ENCODE peak calls at places on chromosomes 11 and 22, in nine cellular contexts. One of them, this sample, is unnamed.

GRCh38 chr11:107696140-107696539 is 15.7 kb downstream of the SLN start:
- DNase-seq in left ventricle myocardium inferior: no peak
- DNase-seq in kidney: no peak
- DNase-seq in mammary epithelial cell: peak
- DNase-seq in CD8-positive, alpha-beta memory T cell: no peak
- DNase-seq in CD4-positive, alpha-beta memory T cell: no peak
- DNase-seq in upper lobe of right lung: no peak
- DNase-seq in aorta: no peak
- DNase-seq in caudate nucleus: no peak
- DNase-seq in this sample: no peak

GRCh38 chr11:125100136-125100535 is 11.3 kb downstream of the TMEM218 start:
- DNase-seq in CD8-positive, alpha-beta memory T cell: no peak
- DNase-seq in kidney: no peak
- DNase-seq in left ventricle myocardium inferior: no peak
- DNase-seq in aorta: no peak
- DNase-seq in CD4-positive, alpha-beta memory T cell: no peak
- DNase-seq in upper lobe of right lung: no peak
- DNase-seq in mammary epithelial cell: no peak
- DNase-seq in caudate nucleus: no peak
- DNase-seq in this sample: no peak

GRCh38 chr22:37618674-37619073 is 10.0 kb downstream of the GGA1 start:
- DNase-seq in CD8-positive, alpha-beta memory T cell: no peak
- DNase-seq in mammary epithelial cell: no peak
- DNase-seq in left ventricle myocardium inferior: no peak
- DNase-seq in caudate nucleus: no peak
- DNase-seq in aorta: no peak
- DNase-seq in upper lobe of right lung: no peak
- DNase-seq in CD4-positive, alpha-beta memory T cell: no peak
- DNase-seq in kidney: no peak
- DNase-seq in this sample: no peak

GRCh38 chr11:61372659-61373058 is 10.5 kb downstream of the TMEM138 start:
- DNase-seq in upper lobe of right lung: no peak
- DNase-seq in CD8-positive, alpha-beta memory T cell: no peak
- DNase-seq in caudate nucleus: no peak
- DNase-seq in kidney: no peak
- DNase-seq in mammary epithelial cell: no peak
- DNase-seq in left ventricle myocardium inferior: no peak
- DNase-seq in aorta: no peak
- DNase-seq in CD4-positive, alpha-beta memory T cell: no peak
- DNase-seq in this sample: no peak

GRCh38 chr11:35305670-35306382 is 113.5 kb downstream of the SLC1A2 start:
- DNase-seq in aorta: no peak
- DNase-seq in kidney: no peak
- DNase-seq in caudate nucleus: no peak
- DNase-seq in CD8-positive, alpha-beta memory T cell: peak
- DNase-seq in mammary epithelial cell: no peak
- DNase-seq in upper lobe of right lung: no peak
- DNase-seq in CD4-positive, alpha-beta memory T cell: peak
- DNase-seq in left ventricle myocardium inferior: no peak
- DNase-seq in this sample: no peak

GRCh38 chr11:17864478-17864941 is 129.9 kb downstream of the KCNC1 start:
- DNase-seq in kidney: no peak
- DNase-seq in caudate nucleus: no peak
- DNase-seq in left ventricle myocardium inferior: no peak
- DNase-seq in aorta: no peak
- DNase-seq in CD8-positive, alpha-beta memory T cell: no peak
- DNase-seq in CD4-positive, alpha-beta memory T cell: no peak
- DNase-seq in mammary epithelial cell: peak
- DNase-seq in upper lobe of right lung: no peak
- DNase-seq in this sample: no peak

GRCh38 chr22:22076361-22076760 is 93.8 kb upstream of the TOP3B start:
- DNase-seq in CD4-positive, alpha-beta memory T cell: no peak
- DNase-seq in caudate nucleus: no peak
- DNase-seq in CD8-positive, alpha-beta memory T cell: no peak
- DNase-seq in upper lobe of right lung: no peak
- DNase-seq in left ventricle myocardium inferior: no peak
- DNase-seq in kidney: no peak
- DNase-seq in aorta: no peak
- DNase-seq in mammary epithelial cell: no peak
- DNase-seq in this sample: no peak

GRCh38 chr22:43658823-43659222 is 153.3 kb downstream of the EFCAB6 start:
- DNase-seq in caudate nucleus: no peak
- DNase-seq in upper lobe of right lung: no peak
- DNase-seq in kidney: no peak
- DNase-seq in CD8-positive, alpha-beta memory T cell: no peak
- DNase-seq in left ventricle myocardium inferior: no peak
- DNase-seq in aorta: no peak
- DNase-seq in mammary epithelial cell: no peak
- DNase-seq in CD4-positive, alpha-beta memory T cell: no peak
- DNase-seq in this sample: no peak

GRCh38 chr11:2444301-2445106 is at the start of the genes KCNQ1 and TRPM5:
- DNase-seq in mammary epithelial cell: no peak
- DNase-seq in kidney: peak
- DNase-seq in left ventricle myocardium inferior: peak
- DNase-seq in upper lobe of right lung: peak
- DNase-seq in CD8-positive, alpha-beta memory T cell: peak
- DNase-seq in CD4-positive, alpha-beta memory T cell: peak
- DNase-seq in caudate nucleus: no peak
- DNase-seq in aorta: peak
- DNase-seq in this sample: no peak

GRCh38 chr11:77672276-77672675 is 34.7 kb upstream of the CLNS1A start:
- DNase-seq in CD4-positive, alpha-beta memory T cell: no peak
- DNase-seq in left ventricle myocardium inferior: no peak
- DNase-seq in kidney: no peak
- DNase-seq in caudate nucleus: no peak
- DNase-seq in mammary epithelial cell: peak
- DNase-seq in CD8-positive, alpha-beta memory T cell: no peak
- DNase-seq in aorta: no peak
- DNase-seq in upper lobe of right lung: no peak
- DNase-seq in this sample: no peak

GRCh38 chr22:46833228-46833627 is 70.8 kb downstream of the TBC1D22A start:
- DNase-seq in CD4-positive, alpha-beta memory T cell: no peak
- DNase-seq in mammary epithelial cell: peak
- DNase-seq in aorta: peak
- DNase-seq in caudate nucleus: no peak
- DNase-seq in left ventricle myocardium inferior: no peak
- DNase-seq in CD8-positive, alpha-beta memory T cell: no peak
- DNase-seq in upper lobe of right lung: no peak
- DNase-seq in kidney: no peak
- DNase-seq in this sample: no peak

GRCh38 chr22:37045958-37046357 is 5.6 kb upstream of the KCTD17 start:
- DNase-seq in aorta: no peak
- DNase-seq in kidney: no peak
- DNase-seq in left ventricle myocardium inferior: no peak
- DNase-seq in upper lobe of right lung: no peak
- DNase-seq in CD8-positive, alpha-beta memory T cell: no peak
- DNase-seq in caudate nucleus: no peak
- DNase-seq in CD4-positive, alpha-beta memory T cell: peak
- DNase-seq in mammary epithelial cell: no peak
- DNase-seq in this sample: no peak

GRCh38 chr11:43418197-43418596 is 59.5 kb downstream of the TTC17 start:
- DNase-seq in CD4-positive, alpha-beta memory T cell: no peak
- DNase-seq in aorta: no peak
- DNase-seq in upper lobe of right lung: no peak
- DNase-seq in caudate nucleus: no peak
- DNase-seq in left ventricle myocardium inferior: no peak
- DNase-seq in mammary epithelial cell: no peak
- DNase-seq in kidney: no peak
- DNase-seq in CD8-positive, alpha-beta memory T cell: no peak
- DNase-seq in this sample: no peak
- H3K27ac ChIP-seq in CD4-positive, alpha-beta memory T cell: no peak
- H3K27ac ChIP-seq in aorta: no peak
- H3K27ac ChIP-seq in upper lobe of right lung: no peak
- H3K27ac ChIP-seq in caudate nucleus: no peak
- H3K27ac ChIP-seq in left ventricle myocardium inferior: no peak
- H3K27ac ChIP-seq in mammary epithelial cell: no peak
- H3K27ac ChIP-seq in kidney: no peak
- H3K27ac ChIP-seq in CD8-positive, alpha-beta memory T cell: no peak
- H3K27ac ChIP-seq in this sample: no peak

DNA sequence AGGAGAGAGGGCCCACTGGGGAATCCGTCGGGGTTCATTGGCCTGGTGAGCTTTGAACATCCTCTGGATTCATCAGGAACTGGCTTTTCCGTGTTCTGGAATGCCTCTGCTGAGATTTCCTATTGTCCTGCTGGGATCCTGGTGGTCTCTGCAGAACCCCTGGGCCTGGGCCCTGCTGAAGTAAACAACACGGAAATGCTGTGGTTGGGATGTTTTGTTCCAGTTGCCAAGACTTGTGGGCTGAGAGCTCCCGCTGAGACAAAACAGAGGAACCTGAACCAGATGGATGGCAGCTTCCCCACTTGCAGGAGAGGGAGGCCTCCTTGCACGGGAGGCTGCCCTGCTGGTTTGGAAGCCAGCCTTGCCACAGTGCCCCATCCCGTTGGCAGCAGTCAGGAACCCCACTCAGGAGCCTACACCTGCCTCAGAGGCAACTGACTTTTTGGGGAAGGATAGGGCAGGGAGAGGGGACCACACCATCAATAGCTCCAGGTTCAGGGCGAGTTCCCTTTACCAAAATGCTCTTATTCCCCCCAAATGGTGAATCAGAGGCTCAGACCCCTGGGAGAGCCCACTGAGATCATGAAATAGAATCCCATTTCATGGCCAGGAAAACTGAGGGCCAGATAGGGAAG is 60.7 kb downstream of the LRRC32 start:
- DNase-seq in CD4-positive, alpha-beta memory T cell: no peak
- DNase-seq in caudate nucleus: no peak
- DNase-seq in upper lobe of right lung: no peak
- DNase-seq in mammary epithelial cell: no peak
- DNase-seq in aorta: no peak
- DNase-seq in left ventricle myocardium inferior: no peak
- DNase-seq in kidney: no peak
- DNase-seq in CD8-positive, alpha-beta memory T cell: no peak
- DNase-seq in this sample: no peak
- H3K27ac ChIP-seq in CD4-positive, alpha-beta memory T cell: no peak
- H3K27ac ChIP-seq in caudate nucleus: no peak
- H3K27ac ChIP-seq in upper lobe of right lung: no peak
- H3K27ac ChIP-seq in mammary epithelial cell: no peak
- H3K27ac ChIP-seq in aorta: no peak
- H3K27ac ChIP-seq in left ventricle myocardium inferior: peak
- H3K27ac ChIP-seq in kidney: no peak
- H3K27ac ChIP-seq in CD8-positive, alpha-beta memory T cell: no peak
- H3K27ac ChIP-seq in this sample: no peak

DNA sequence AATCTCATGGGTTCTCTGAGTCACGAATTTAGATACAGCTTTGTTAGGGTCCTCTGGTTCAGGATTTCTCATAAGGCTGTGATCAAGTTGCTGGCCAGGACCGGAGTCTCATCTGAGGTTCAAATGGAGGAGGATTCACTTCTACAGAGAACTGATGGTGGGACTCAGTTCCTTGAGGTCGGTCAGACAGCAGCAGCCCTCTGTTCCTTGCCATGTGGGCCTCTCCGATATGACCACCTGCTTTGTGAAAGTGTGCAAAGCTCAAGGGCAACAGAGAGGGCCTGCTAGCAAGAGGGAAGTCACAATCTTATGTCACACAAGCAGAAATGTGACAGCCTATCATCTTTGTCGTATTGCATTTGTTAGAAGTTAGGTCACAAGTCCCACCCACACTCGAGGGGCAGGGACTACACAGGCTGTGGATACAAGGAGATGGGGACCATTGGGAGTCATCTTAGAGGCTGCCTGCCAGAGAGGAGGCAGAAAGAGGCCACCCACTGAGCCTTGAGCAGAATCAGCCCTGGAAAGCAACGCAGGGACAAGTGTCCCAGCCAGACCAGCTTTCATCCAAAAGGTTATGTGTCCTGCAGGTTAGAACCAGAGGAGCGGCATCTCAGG is 34.5 kb downstream of the RPUSD4 start:
- DNase-seq in CD4-positive, alpha-beta memory T cell: no peak
- DNase-seq in caudate nucleus: no peak
- DNase-seq in mammary epithelial cell: no peak
- DNase-seq in aorta: no peak
- DNase-seq in left ventricle myocardium inferior: no peak
- DNase-seq in upper lobe of right lung: no peak
- DNase-seq in kidney: no peak
- DNase-seq in CD8-positive, alpha-beta memory T cell: no peak
- DNase-seq in this sample: no peak
- H3K27ac ChIP-seq in CD4-positive, alpha-beta memory T cell: no peak
- H3K27ac ChIP-seq in caudate nucleus: no peak
- H3K27ac ChIP-seq in mammary epithelial cell: no peak
- H3K27ac ChIP-seq in aorta: no peak
- H3K27ac ChIP-seq in left ventricle myocardium inferior: no peak
- H3K27ac ChIP-seq in upper lobe of right lung: no peak
- H3K27ac ChIP-seq in kidney: no peak
- H3K27ac ChIP-seq in CD8-positive, alpha-beta memory T cell: no peak
- H3K27ac ChIP-seq in this sample: no peak

GRCh38 chr11:130512662-130513061 is 64.2 kb downstream of the ADAMTS15 start:
- DNase-seq in mammary epithelial cell: no peak
- DNase-seq in aorta: no peak
- DNase-seq in upper lobe of right lung: no peak
- DNase-seq in caudate nucleus: no peak
- DNase-seq in kidney: no peak
- DNase-seq in left ventricle myocardium inferior: no peak
- DNase-seq in CD4-positive, alpha-beta memory T cell: no peak
- DNase-seq in CD8-positive, alpha-beta memory T cell: no peak
- DNase-seq in this sample: no peak

GRCh38 chr11:130511765-130512164 is 63.3 kb downstream of the ADAMTS15 start:
- DNase-seq in CD4-positive, alpha-beta memory T cell: no peak
- DNase-seq in mammary epithelial cell: peak
- DNase-seq in kidney: no peak
- DNase-seq in upper lobe of right lung: no peak
- DNase-seq in caudate nucleus: no peak
- DNase-seq in left ventricle myocardium inferior: no peak
- DNase-seq in aorta: no peak
- DNase-seq in CD8-positive, alpha-beta memory T cell: no peak
- DNase-seq in this sample: no peak

GRCh38 chr11:130508913-130509312 is 60.5 kb downstream of the ADAMTS15 start:
- DNase-seq in kidney: no peak
- DNase-seq in caudate nucleus: no peak
- DNase-seq in upper lobe of right lung: no peak
- DNase-seq in CD4-positive, alpha-beta memory T cell: no peak
- DNase-seq in mammary epithelial cell: no peak
- DNase-seq in CD8-positive, alpha-beta memory T cell: no peak
- DNase-seq in left ventricle myocardium inferior: no peak
- DNase-seq in aorta: no peak
- DNase-seq in this sample: no peak

GRCh38 chr11:130509942-130510341 is 61.5 kb downstream of the ADAMTS15 start:
- DNase-seq in CD4-positive, alpha-beta memory T cell: no peak
- DNase-seq in CD8-positive, alpha-beta memory T cell: no peak
- DNase-seq in caudate nucleus: no peak
- DNase-seq in aorta: no peak
- DNase-seq in upper lobe of right lung: no peak
- DNase-seq in mammary epithelial cell: no peak
- DNase-seq in kidney: no peak
- DNase-seq in left ventricle myocardium inferior: no peak
- DNase-seq in this sample: no peak

DNA sequence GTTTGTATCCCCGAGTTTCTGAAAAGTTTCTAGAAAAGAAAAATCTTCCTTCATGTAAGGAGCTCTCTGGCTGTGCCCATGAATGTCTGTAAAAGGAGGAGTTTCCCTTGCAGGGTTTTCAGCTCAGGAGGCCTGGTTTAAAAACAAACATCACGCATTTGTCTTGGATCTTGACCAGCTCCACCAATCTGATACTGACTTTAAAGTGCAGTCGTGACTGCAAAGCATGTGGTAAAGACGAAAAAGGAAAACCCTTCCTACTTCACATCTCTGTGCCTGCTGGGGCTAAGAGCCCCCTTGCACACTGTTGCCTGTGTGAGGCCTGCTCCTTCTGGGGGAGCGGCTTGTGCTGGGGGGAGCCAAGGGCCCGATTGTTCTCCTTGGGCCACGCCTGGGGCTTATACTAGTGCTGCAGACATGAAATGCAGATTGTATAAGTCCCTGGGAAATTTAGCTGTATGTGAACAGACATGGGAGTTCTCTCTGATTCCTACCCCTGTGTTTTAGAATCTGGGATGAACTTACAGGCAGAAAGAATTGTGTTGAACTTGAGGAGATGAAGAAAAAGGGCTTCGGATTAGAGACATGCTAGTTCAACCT is 62.1 kb downstream of the ADAMTS15 start:
- DNase-seq in CD4-positive, alpha-beta memory T cell: no peak
- DNase-seq in CD8-positive, alpha-beta memory T cell: no peak
- DNase-seq in mammary epithelial cell: no peak
- DNase-seq in kidney: no peak
- DNase-seq in aorta: no peak
- DNase-seq in caudate nucleus: no peak
- DNase-seq in left ventricle myocardium inferior: peak
- DNase-seq in upper lobe of right lung: no peak
- DNase-seq in this sample: no peak
- H3K27ac ChIP-seq in CD4-positive, alpha-beta memory T cell: no peak
- H3K27ac ChIP-seq in CD8-positive, alpha-beta memory T cell: no peak
- H3K27ac ChIP-seq in mammary epithelial cell: no peak
- H3K27ac ChIP-seq in kidney: no peak
- H3K27ac ChIP-seq in aorta: peak
- H3K27ac ChIP-seq in caudate nucleus: no peak
- H3K27ac ChIP-seq in left ventricle myocardium inferior: peak
- H3K27ac ChIP-seq in upper lobe of right lung: peak
- H3K27ac ChIP-seq in this sample: no peak

This sample was measured in substantia nigra.